ENCODE peak calls at places on chromosome 21, in four cellular contexts. P, U, T and C are unnamed samples.

GRCh38 chr21:20443558-20444155 is 554.6 kb upstream of the NCAM2 start:
- DNase-seq in P (no peak), T (no peak), U (no peak), C (no peak)

GRCh38 chr21:43340491-43341348 is 86.2 kb downstream of the SIK1 start:
- DNase-seq in U (no peak), T (peak), P (no peak), C (no peak)

GRCh38 chr21:36628096-36628495 is 70.8 kb upstream of the SIM2 start:
- DNase-seq in P (no peak), U (no peak), T (no peak), C (no peak)

GRCh38 chr21:43361127-43361492 is 65.8 kb downstream of the SIK1 start:
- DNase-seq in P (no peak), T (peak), U (no peak), C (peak)

GRCh38 chr21:41678016-41678935 is 88.6 kb downstream of the RIPK4 start:
- DNase-seq in U (no peak), T (no peak), P (no peak), C (no peak)

GRCh38 chr21:42242611-42243010 is 23.7 kb downstream of the ABCG1 start:
- DNase-seq in T (no peak), P (no peak), U (no peak), C (no peak)

GRCh38 chr21:33278736-33279135 is 12.6 kb downstream of the IL10RB start:
- DNase-seq in P (no peak), T (no peak), U (no peak), C (no peak)

GRCh38 chr21:21183092-21183491 is 184.9 kb downstream of the NCAM2 start:
- DNase-seq in U (no peak), P (no peak), T (no peak), C (no peak)

GRCh38 chr21:25457411-25457810 is 149.9 kb downstream of the MRPL39 start:
- DNase-seq in U (no peak), P (no peak), T (peak), C (peak)

GRCh38 chr21:31557421-31557955 is 102.0 kb upstream of the SOD1 start:
- DNase-seq in P (no peak), T (no peak), U (peak), C (peak)

GRCh38 chr21:34962586-34963222 is 86.4 kb downstream of the RUNX1 start:
- DNase-seq in U (no peak), P (no peak), T (no peak), C (no peak)

GRCh38 chr21:24302400-24302799 is 1304.9 kb downstream of the MRPL39 start:
- DNase-seq in P (no peak), T (no peak), U (no peak), C (no peak)

GRCh38 chr21:36096398-36097290 is 26.8 kb downstream of the CBR1 start:
- DNase-seq in U (no peak), P (no peak), T (no peak), C (no peak)